ENCODE peak calls at places on chromosomes 5 and 9, in four cellular contexts. One of them, this sample, is unnamed.

GRCh38 chr5:54215233-54215736 is 95.1 kb downstream of the ARL15 start:
- DNase-seq in colonic mucosa: no peak
- DNase-seq in mesendoderm: peak
- DNase-seq in trophoblast cell: no peak
- DNase-seq in this sample: no peak

GRCh38 chr5:106739127-106739526 is 931.6 kb downstream of the EFNA5 start:
- DNase-seq in colonic mucosa: no peak
- DNase-seq in mesendoderm: no peak
- DNase-seq in trophoblast cell: no peak
- DNase-seq in this sample: no peak

GRCh38 chr5:150624334-150625163 is 15.9 kb upstream of the SYNPO start:
- DNase-seq in colonic mucosa: no peak
- DNase-seq in mesendoderm: no peak
- DNase-seq in trophoblast cell: no peak
- DNase-seq in this sample: peak

GRCh38 chr5:71971862-71972261 is 135.4 kb upstream of the MAP1B start:
- DNase-seq in colonic mucosa: no peak
- DNase-seq in mesendoderm: no peak
- DNase-seq in trophoblast cell: no peak
- DNase-seq in this sample: no peak

GRCh38 chr5:32794086-32794485 is 83.0 kb downstream of the NPR3 start:
- DNase-seq in colonic mucosa: no peak
- DNase-seq in mesendoderm: peak
- DNase-seq in trophoblast cell: no peak
- DNase-seq in this sample: no peak

GRCh38 chr9:114006155-114006550 is 71.9 kb downstream of the AMBP start:
- DNase-seq in colonic mucosa: peak
- DNase-seq in mesendoderm: no peak
- DNase-seq in trophoblast cell: no peak
- DNase-seq in this sample: no peak

GRCh38 chr9:130715270-130716077 is 21.9 kb downstream of the EXOSC2 start:
- DNase-seq in colonic mucosa: no peak
- DNase-seq in mesendoderm: no peak
- DNase-seq in trophoblast cell: peak
- DNase-seq in this sample: peak

GRCh38 chr9:95057121-95057520 is 260.4 kb downstream of the FANCC start:
- DNase-seq in colonic mucosa: no peak
- DNase-seq in mesendoderm: no peak
- DNase-seq in trophoblast cell: no peak
- DNase-seq in this sample: peak

GRCh38 chr9:27329292-27329691 is 32.3 kb upstream of the EQTN start:
- DNase-seq in colonic mucosa: no peak
- DNase-seq in mesendoderm: no peak
- DNase-seq in trophoblast cell: no peak
- DNase-seq in this sample: no peak

GRCh38 chr9:127825319-127826051 is 22.8 kb downstream of the FPGS start:
- DNase-seq in colonic mucosa: peak
- DNase-seq in mesendoderm: peak
- DNase-seq in trophoblast cell: no peak
- DNase-seq in this sample: no peak

GRCh38 chr5:140801494-140801841 is 611 bp downstream of the PCDHA3 start:
- DNase-seq in colonic mucosa: no peak
- DNase-seq in mesendoderm: no peak
- DNase-seq in trophoblast cell: no peak
- DNase-seq in this sample: no peak

GRCh38 chr9:130330202-130330601 is 64.6 kb downstream of the HMCN2 start:
- DNase-seq in colonic mucosa: no peak
- DNase-seq in mesendoderm: no peak
- DNase-seq in trophoblast cell: no peak
- DNase-seq in this sample: no peak

GRCh38 chr9:74846771-74847170 is 41.0 kb downstream of the TRPM6 start:
- DNase-seq in colonic mucosa: no peak
- DNase-seq in mesendoderm: no peak
- DNase-seq in trophoblast cell: peak
- DNase-seq in this sample: no peak

GRCh38 chr5:167945542-167946384 is 345.7 kb upstream of the WWC1 start:
- DNase-seq in colonic mucosa: no peak
- DNase-seq in mesendoderm: peak
- DNase-seq in trophoblast cell: peak
- DNase-seq in this sample: peak

GRCh38 chr9:92147854-92148184 is 32.6 kb upstream of the SPTLC1 start:
- DNase-seq in colonic mucosa: no peak
- DNase-seq in mesendoderm: no peak
- DNase-seq in trophoblast cell: no peak
- DNase-seq in this sample: no peak
- H3K9ac ChIP-seq in colonic mucosa: no peak
- H3K9ac ChIP-seq in mesendoderm: no peak
- H3K9ac ChIP-seq in trophoblast cell: no peak
- H3K9ac ChIP-seq in this sample: peak

GRCh38 chr5:100889896-100890295 is 13.2 kb downstream of the ST8SIA4 start:
- DNase-seq in colonic mucosa: no peak
- DNase-seq in mesendoderm: no peak
- DNase-seq in trophoblast cell: peak
- DNase-seq in this sample: no peak
- H3K4me3 ChIP-seq in colonic mucosa: no peak
- H3K4me3 ChIP-seq in mesendoderm: no peak
- H3K4me3 ChIP-seq in trophoblast cell: no peak
- H3K4me3 ChIP-seq in this sample: peak

GRCh38 chr9:89524888-89525385 is 27.0 kb upstream of the SEMA4D start:
- DNase-seq in colonic mucosa: no peak
- DNase-seq in mesendoderm: peak
- DNase-seq in trophoblast cell: no peak
- DNase-seq in this sample: no peak

GRCh38 chr9:89519393-89519805 is 21.5 kb upstream of the SEMA4D start:
- DNase-seq in colonic mucosa: no peak
- DNase-seq in mesendoderm: no peak
- DNase-seq in trophoblast cell: peak
- DNase-seq in this sample: no peak

GRCh38 chr9:89522979-89523305 is 25.0 kb upstream of the SEMA4D start:
- DNase-seq in colonic mucosa: no peak
- DNase-seq in mesendoderm: no peak
- DNase-seq in trophoblast cell: no peak
- DNase-seq in this sample: no peak

GRCh38 chr9:89523948-89524347 is 26.0 kb upstream of the SEMA4D start:
- DNase-seq in colonic mucosa: no peak
- DNase-seq in mesendoderm: no peak
- DNase-seq in trophoblast cell: no peak
- DNase-seq in this sample: no peak

GRCh38 chr9:89522261-89522978 is 24.5 kb upstream of the SEMA4D start:
- DNase-seq in colonic mucosa: peak
- DNase-seq in mesendoderm: no peak
- DNase-seq in trophoblast cell: peak
- DNase-seq in this sample: no peak
- H3K9ac ChIP-seq in colonic mucosa: no peak
- H3K9ac ChIP-seq in mesendoderm: no peak
- H3K9ac ChIP-seq in trophoblast cell: no peak
- H3K9ac ChIP-seq in this sample: no peak

DNA sequence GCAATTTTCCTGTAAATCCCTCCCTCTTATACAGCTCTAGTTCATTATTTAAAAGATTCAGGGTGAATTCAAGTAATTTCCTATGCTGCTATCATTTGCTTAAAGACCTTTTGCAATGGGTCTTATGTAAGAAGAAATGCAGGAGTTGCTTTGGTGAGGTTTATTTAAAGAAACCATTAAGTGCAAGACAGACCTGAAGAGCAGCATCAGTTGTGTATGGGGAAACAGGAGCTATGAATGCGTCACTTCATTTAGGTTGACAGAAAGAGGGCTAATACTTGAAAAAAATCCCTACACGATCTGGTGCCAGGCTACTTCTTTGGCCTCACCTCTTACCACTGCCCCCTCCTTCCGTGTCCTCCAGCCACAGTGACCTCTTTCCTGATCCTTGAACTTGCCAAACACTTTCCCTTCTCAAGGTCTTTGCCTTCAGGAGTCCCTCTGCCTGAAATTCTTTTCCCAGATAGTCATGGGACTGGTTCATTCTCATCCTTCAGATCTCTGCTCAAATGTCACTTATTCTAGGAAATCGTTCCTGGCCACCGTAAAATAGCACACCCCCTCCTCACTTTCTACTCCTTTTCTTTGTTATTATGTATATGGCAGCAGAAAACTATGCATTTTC is 1.4 kb upstream of the JAK2 start:
- DNase-seq in colonic mucosa: no peak
- DNase-seq in mesendoderm: peak
- DNase-seq in trophoblast cell: peak
- DNase-seq in this sample: no peak
- H3K4me3 ChIP-seq in colonic mucosa: peak
- H3K4me3 ChIP-seq in mesendoderm: no peak
- H3K4me3 ChIP-seq in trophoblast cell: no peak
- H3K4me3 ChIP-seq in this sample: peak